ENCODE peak calls at places on chromosomes 7 and 10, in eight cellular contexts. C is tibial nerve, A is mesendoderm, W is thoracic aorta, L is neural progenitor cell, B is aorta, J is transverse colon, H is psoas muscle. Y is an unnamed sample.

GRCh38 chr7:17898111-17898510 is 42.2 kb downstream of the SNX13 start:
- DNase-seq in C (no peak), A (no peak), W (no peak), L (no peak), B (no peak), J (no peak), H (no peak), Y (no peak)

GRCh38 chr7:148535227-148535626 is 55.3 kb upstream of the C7orf33 start:
- DNase-seq in C (no peak), A (no peak), W (no peak), L (no peak), B (no peak), J (peak; percentile 15), H (no peak), Y (no peak)

GRCh38 chr7:5681423-5681822 is 100.0 kb downstream of the RNF216 start:
- DNase-seq in C (no peak), A (no peak), W (no peak), L (no peak), B (no peak), J (no peak), H (no peak), Y (no peak)

GRCh38 chr7:91082854-91083495 is 181.3 kb upstream of the FZD1 start:
- DNase-seq in C (no peak), A (no peak), W (no peak), L (no peak), B (no peak), J (no peak), H (no peak), Y (no peak)

GRCh38 chr10:6124666-6125065 is 35.8 kb downstream of the RBM17 start:
- DNase-seq in C (peak; percentile 50), A (no peak), W (no peak), L (no peak), B (no peak), J (no peak), H (no peak), Y (peak; percentile 75)

GRCh38 chr10:101110856-101111523 is 20.1 kb upstream of the TLX1 start:
- DNase-seq in C (no peak), A (no peak), W (no peak), L (no peak), B (peak; percentile 25), J (no peak), H (peak; percentile 19), Y (no peak)

GRCh38 chr7:1709281-1709680 is 39.2 kb downstream of the ELFN1 start:
- DNase-seq in C (no peak), A (no peak), W (no peak), L (no peak), B (no peak), J (no peak), H (no peak), Y (no peak)

GRCh38 chr10:129711261-129711660 is 244.2 kb downstream of the MGMT start:
- DNase-seq in C (no peak), A (peak; percentile 61), W (no peak), L (peak; percentile 85), B (no peak), J (no peak), H (no peak), Y (no peak)

GRCh38 chr10:110919971-110920881 is 822 bp downstream of the SHOC2 start:
- DNase-seq in C (peak; percentile 11), A (peak; percentile 80), W (no peak), L (peak; percentile 70), B (peak; percentile 80), J (peak; percentile 34), H (peak; percentile 59), Y (peak; percentile 78)

GRCh38 chr7:133023370-133024075 is 58.4 kb downstream of the CHCHD3 start:
- DNase-seq in C (no peak), A (no peak), W (no peak), L (no peak), B (no peak), J (no peak), H (no peak), Y (no peak)

GRCh38 chr7:1087952-1088920 is at the start of gene GPER1:
- DNase-seq in C (peak; percentile 23), A (peak; percentile 63), W (peak; percentile 25), L (peak; percentile 80), B (peak; percentile 89), J (peak; percentile 86), H (peak; percentile 64), Y (peak; percentile 89)

GRCh38 chr10:117674641-117675040 is 132.1 kb downstream of the EMX2 start:
- DNase-seq in C (no peak), A (no peak), W (no peak), L (no peak), B (no peak), J (no peak), H (no peak), Y (no peak)

GRCh38 chr10:21993360-21994001 is 10.0 kb downstream of the DNAJC1 start:
- DNase-seq in C (no peak), A (peak; percentile 36), W (no peak), L (no peak), B (no peak), J (no peak), H (no peak), Y (no peak)

GRCh38 chr7:106664343-106664742 is 3.4 kb upstream of the CCDC71L start:
- DNase-seq in C (no peak), A (no peak), W (no peak), L (no peak), B (no peak), J (no peak), H (no peak), Y (no peak)

GRCh38 chr10:63369711-63370110 is 96.1 kb downstream of the JMJD1C start:
- DNase-seq in C (no peak), A (no peak), W (no peak), L (no peak), B (no peak), J (no peak), H (no peak), Y (no peak)

GRCh38 chr7:117323585-117323876 is 673 bp upstream of the WNT2 start:
- DNase-seq in C (no peak), A (peak; percentile 52), W (no peak), L (peak; percentile 23), B (no peak), J (no peak), H (no peak), Y (no peak)

GRCh38 chr10:53886325-53887300 is 914.4 kb downstream of the PCDH15 start:
- DNase-seq in C (no peak), A (no peak), W (no peak), L (no peak), B (no peak), J (no peak), H (no peak), Y (no peak)

GRCh38 chr10:59064759-59065498 is 111.5 kb upstream of the PHYHIPL start:
- DNase-seq in C (no peak), A (no peak), W (no peak), L (peak; percentile 10), B (no peak), J (no peak), H (no peak), Y (no peak)

GRCh38 chr10:80519936-80520650 is 17.6 kb upstream of the SH2D4B start:
- DNase-seq in C (no peak), A (no peak), W (no peak), L (no peak), B (peak; percentile 43), J (no peak), H (peak; percentile 27), Y (peak; percentile 41)

GRCh38 chr10:4623757-4624420 is 202.1 kb upstream of the AKR1E2 start:
- DNase-seq in C (no peak), A (no peak), W (no peak), L (no peak), B (no peak), J (no peak), H (no peak), Y (no peak)

GRCh38 chr10:83127942-83128575 is 1011.2 kb upstream of the GHITM start:
- DNase-seq in C (no peak), A (no peak), W (no peak), L (no peak), B (no peak), J (no peak), H (no peak), Y (no peak)

GRCh38 chr10:621500-621899 is 68.0 kb downstream of the DIP2C start:
- DNase-seq in C (no peak), A (no peak), W (no peak), L (no peak), B (no peak), J (no peak), H (no peak), Y (no peak)
- H3K27me3 ChIP-seq in C (no peaks in the 10 kb centered on the region), A (no peaks in the 10 kb centered on the region), W (no peaks in the 10 kb centered on the region), L (no peaks in the 10 kb centered on the region), B (no peaks in the 10 kb centered on the region), J (no peaks in the 10 kb centered on the region), H (no peaks in the 10 kb centered on the region), Y (no peaks in the 10 kb centered on the region)

DNA sequence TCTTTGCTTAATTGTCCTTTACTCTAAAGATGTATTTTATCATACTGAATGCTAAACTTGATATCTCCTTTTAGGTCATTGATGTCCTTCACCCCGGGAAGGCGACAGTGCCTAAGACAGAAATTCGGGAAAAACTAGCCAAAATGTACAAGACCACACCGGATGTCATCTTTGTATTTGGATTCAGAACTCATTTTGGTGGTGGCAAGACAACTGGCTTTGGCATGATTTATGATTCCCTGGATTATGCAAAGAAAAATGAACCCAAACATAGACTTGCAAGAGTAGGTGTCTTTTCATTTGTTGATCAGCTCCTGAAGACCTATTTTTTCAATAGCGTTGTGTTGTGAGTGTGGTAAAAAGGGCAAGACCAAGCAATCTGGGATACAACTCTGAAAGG is 1.8 kb downstream of the RPS24 start:
- DNase-seq in C (no peak), A (no peak), W (no peak), L (no peak), B (no peak), J (no peak), H (no peak), Y (no peak)
- H3K4me3 ChIP-seq in C (no peak overlapping the region), A (no peak overlapping the region), W (no peak overlapping the region), L (peak overlapping the region; percentile 89), B (no peak overlapping the region), J (no peak overlapping the region), H (peak overlapping the region; percentile 84), Y (no peak overlapping the region)

DNA sequence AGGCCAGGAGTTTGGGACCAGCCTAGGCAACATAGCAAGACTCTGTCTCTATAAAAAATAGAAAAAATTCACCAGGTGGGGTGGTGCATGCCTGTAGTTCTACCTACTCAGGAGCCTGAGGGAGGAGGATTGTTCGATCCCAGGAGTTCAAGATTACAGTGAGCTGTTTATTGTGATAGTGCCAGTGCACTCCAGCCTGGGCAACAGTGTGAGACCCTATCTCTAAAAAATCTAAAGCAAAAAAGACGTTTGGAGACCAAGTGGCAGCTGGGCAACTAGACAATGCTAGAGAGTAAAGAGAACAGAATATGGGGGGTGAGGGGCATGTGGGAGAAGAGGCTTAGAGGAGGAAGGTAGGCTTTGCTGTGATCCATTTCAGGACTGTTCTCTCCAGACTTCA is 1.4 kb downstream of the PDSS1 start:
- DNase-seq in C (no peak), A (no peak), W (no peak), L (no peak), B (no peak), J (no peak), H (no peak), Y (no peak)
- H3K27me3 ChIP-seq in C (no peaks in the 10 kb centered on the region), A (no peaks in the 10 kb centered on the region), W (no peaks in the 10 kb centered on the region), L (no peaks in the 10 kb centered on the region), B (no peaks in the 10 kb centered on the region), J (no peaks in the 10 kb centered on the region), H (no peaks in the 10 kb centered on the region), Y (no peaks in the 10 kb centered on the region)

DNA sequence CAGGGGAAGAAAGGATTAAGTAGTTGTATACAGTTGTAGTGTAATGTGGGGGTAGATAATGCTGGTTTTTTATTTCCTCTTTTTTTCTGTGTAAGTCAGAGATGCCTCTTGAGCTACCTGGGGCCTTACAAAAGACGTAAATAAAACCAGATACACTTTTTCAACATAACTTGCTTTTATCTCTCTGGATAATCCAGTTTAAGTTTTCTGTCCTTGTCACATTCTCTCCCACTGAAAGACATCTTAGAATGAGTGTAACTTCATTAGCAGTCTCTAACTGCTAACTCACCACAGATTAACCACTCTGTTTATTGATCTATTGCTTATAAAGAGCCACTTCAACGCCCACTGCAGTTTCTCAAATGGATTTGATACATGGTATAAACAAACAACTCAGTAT is 64.1 kb upstream of the LRRN3 start:
- DNase-seq in C (no peak), A (no peak), W (no peak), L (no peak), B (no peak), J (no peak), H (no peak), Y (no peak)
- H3K4me3 ChIP-seq in C (no peak overlapping the region), A (no peak overlapping the region), W (no peak overlapping the region), L (no peak overlapping the region), B (no peak overlapping the region), J (no peak overlapping the region), H (no peak overlapping the region), Y (no peak overlapping the region)

Y was measured in right cardiac atrium.